ENCODE peak calls at places on chromosomes 13 and 19, in four cellular contexts. Z is A549, B is HCT116, Y is IMR-90. P is an unnamed sample.

GRCh38 chr19:55247621-55248099 is 11.2 kb downstream of the PPP6R1 start:
- DNase-seq in B (no peak), Z (peak), Y (no peak), P (no peak)

GRCh38 chr19:16252459-16253205 is 54.9 kb downstream of the AP1M1 start:
- DNase-seq in Z (no peak), B (no peak), Y (no peak), P (no peak)

GRCh38 chr19:54684537-54684936 is 21.8 kb downstream of the LILRB4 start:
- DNase-seq in Y (no peak), Z (peak), B (no peak), P (peak)

GRCh38 chr19:33683881-33684549 is 62.3 kb downstream of the CHST8 start:
- DNase-seq in Z (peak), Y (peak), B (no peak), P (peak)

GRCh38 chr13:33258437-33259193 is 26.9 kb downstream of the STARD13 start:
- DNase-seq in Z (no peak), B (no peak), Y (peak), P (no peak)

GRCh38 chr13:40064723-40065122 is 409.3 kb downstream of the COG6 start:
- DNase-seq in Y (peak), B (no peak), Z (peak), P (no peak)

GRCh38 chr19:30649934-30650614 is 277.9 kb downstream of the ZNF536 start:
- DNase-seq in B (peak), Y (peak), Z (peak), P (peak)

GRCh38 chr19:42005504-42005903 is 11.5 kb upstream of the ATP1A3 start:
- DNase-seq in Y (no peak), B (no peak), Z (no peak), P (no peak)

GRCh38 chr19:3942790-3943409 is 10.0 kb downstream of the NMRK2 start:
- DNase-seq in Y (no peak), B (no peak), Z (peak), P (no peak)

GRCh38 chr19:9622531-9622930 is 1.5 kb upstream of the ZNF561 start:
- DNase-seq in Z (no peak), B (no peak), Y (no peak), P (no peak)
- H3K4me2 ChIP-seq in Z (no peak), B (peak), Y (peak), P (peak)

GRCh38 chr13:48949566-48950506 is 25.9 kb upstream of the FNDC3A start:
- DNase-seq in Z (no peak), Y (no peak), B (no peak), P (no peak)

GRCh38 chr13:48950507-48950886 is 25.2 kb upstream of the FNDC3A start:
- DNase-seq in Y (peak), Z (no peak), B (peak), P (no peak)

GRCh38 chr13:48954086-48954485 is 21.6 kb upstream of the FNDC3A start:
- DNase-seq in Z (no peak), B (no peak), Y (peak), P (no peak)
- H3K4me2 ChIP-seq in Z (no peak), B (no peak), Y (peak), P (no peak)

DNA sequence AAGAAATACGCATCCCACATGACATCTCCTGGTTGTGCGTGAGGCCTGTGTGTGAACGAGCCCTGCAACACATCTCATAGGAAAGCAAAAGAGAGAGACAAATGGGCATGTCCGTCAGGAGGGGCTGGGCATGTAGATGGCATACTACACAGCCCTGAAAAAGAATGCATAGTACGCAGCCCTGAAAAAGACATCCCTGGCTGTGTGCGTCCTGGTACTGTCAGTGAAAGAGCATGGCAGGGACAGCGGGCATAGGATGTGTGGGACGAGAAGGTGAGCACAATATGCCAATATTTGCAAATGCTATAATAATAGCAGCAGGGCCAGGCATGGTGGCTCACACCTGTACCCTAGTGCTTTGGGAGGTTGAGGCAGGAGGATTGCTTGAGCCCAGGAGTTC is 28.6 kb downstream of the PTPRS start:
- DNase-seq in Y (no peak), B (no peak), Z (no peak), P (no peak)
- H3K4me2 ChIP-seq in Y (no peak), B (no peak), Z (no peak), P (no peak)

DNA sequence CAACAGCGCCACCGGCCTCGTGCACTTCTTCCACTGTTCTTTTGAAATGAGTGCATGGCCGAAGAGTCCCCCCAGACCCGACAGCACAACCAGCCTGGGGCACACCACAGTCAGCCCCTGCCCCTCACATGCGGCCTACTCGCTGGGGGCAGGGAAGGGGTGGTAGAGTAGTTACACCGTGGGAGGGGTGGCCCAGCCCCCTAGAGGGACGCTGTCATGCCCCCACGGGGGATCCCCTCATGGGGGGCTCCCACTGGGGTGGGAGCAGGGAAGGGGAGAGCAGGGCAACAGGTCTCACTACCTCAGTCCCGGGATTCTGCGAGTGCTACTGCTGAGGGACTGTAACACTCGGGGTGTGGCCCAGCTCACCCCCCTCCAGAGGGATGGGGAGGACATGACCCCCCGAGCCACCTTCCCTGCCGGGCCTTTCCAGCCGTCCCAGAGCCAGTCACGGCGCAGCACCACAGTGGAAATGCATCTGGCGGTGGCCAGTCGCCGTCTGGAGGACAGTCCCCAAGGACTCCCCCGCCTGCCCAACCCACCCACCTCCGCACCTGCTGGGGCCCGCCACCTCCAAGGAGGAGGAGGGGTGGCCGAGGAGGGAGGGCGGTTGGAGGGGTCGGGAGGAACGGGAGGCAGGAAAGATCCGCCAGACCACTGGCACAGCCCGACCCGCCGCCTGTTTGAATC is 84.6 kb upstream of the ZNF254 start:
- DNase-seq in Z (no peak), Y (no peak), B (no peak), P (no peak)
- H3K4me2 ChIP-seq in Z (no peak), Y (no peak), B (no peak), P (no peak)

GRCh38 chr19:51448745-51449093 is 9.5 kb downstream of the SIGLEC8 start:
- DNase-seq in B (no peak), Z (no peak), Y (no peak), P (no peak)

GRCh38 chr19:51450730-51451307 is 7.4 kb downstream of the SIGLEC8 start:
- DNase-seq in B (no peak), Y (no peak), Z (no peak), P (no peak)

GRCh38 chr19:51448011-51448744 is 10.1 kb downstream of the SIGLEC8 start:
- DNase-seq in B (no peak), Y (no peak), Z (no peak), P (peak)
- H3K4me2 ChIP-seq in B (no peak), Y (no peak), Z (no peak), P (peak)

DNA sequence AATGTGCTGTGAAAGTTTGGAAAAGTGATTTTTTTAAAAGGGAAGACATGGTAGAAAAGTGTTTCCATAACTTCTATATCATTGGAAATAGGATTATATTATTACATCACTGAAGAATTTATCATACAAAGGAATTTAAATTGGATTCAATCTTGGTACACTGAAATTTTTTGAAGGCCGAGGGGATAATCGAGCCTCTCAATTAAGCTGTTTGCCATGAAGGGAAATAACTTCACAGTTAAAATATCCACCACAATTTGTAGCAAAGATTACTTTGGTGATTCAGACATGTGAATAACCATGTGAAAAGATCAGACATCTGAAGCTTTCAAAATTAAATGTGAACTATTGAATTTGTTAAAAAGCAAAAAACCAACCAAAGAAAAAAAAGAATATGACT is 215.3 kb downstream of the KLF5 start:
- DNase-seq in B (no peak), Y (peak), Z (no peak), P (no peak)
- H3K4me2 ChIP-seq in B (no peak), Y (peak), Z (peak), P (no peak)

GRCh38 chr19:2558543-2558942 is 82.6 kb downstream of the GADD45B start:
- DNase-seq in Z (no peak), B (no peak), Y (no peak), P (no peak)

GRCh38 chr19:2557093-2557440 is 81.1 kb downstream of the GADD45B start:
- DNase-seq in Z (no peak), Y (no peak), B (no peak), P (no peak)

GRCh38 chr19:2560369-2560768 is 84.4 kb downstream of the GADD45B start:
- DNase-seq in Z (no peak), B (no peak), Y (no peak), P (no peak)

GRCh38 chr19:2561221-2561620 is 85.3 kb downstream of the GADD45B start:
- DNase-seq in B (no peak), Z (no peak), Y (no peak), P (no peak)

GRCh38 chr19:2561895-2562294 is 86.0 kb downstream of the GADD45B start:
- DNase-seq in Z (no peak), B (no peak), Y (no peak), P (peak)
- H3K4me2 ChIP-seq in Z (no peak), B (no peak), Y (no peak), P (peak)

P was measured in DND-41.